ENCODE peak calls at places on chromosomes 12 and 14, in eight cellular contexts. F is A549, H is sigmoid colon, D is transverse colon, R is suprapubic skin, C is H1, E is upper lobe of left lung, S is tibial nerve. Z is an unnamed sample.
A peak's percentile ranks its signal among the peaks of the same experiment; 100 is the strongest.

GRCh38 chr14:54192610-54193009 is 204.2 kb upstream of the CDKN3 start:
- DNase-seq in C (no peak), D (no peak), E (no peak), F (no peak), H (no peak), R (no peak), S (no peak), Z (no peak)

GRCh38 chr12:639566-639965 is 23.7 kb downstream of the NINJ2 start:
- DNase-seq in H (no peak), E (no peak), F (no peak), C (no peak), S (no peak), R (no peak), D (no peak), Z (no peak)

GRCh38 chr12:103495783-103496456 is at the start of gene C12orf42:
- DNase-seq in R (no peak), S (peak; percentile 30), C (no peak), E (peak; percentile 87), D (peak; percentile 21), H (no peak), F (peak; percentile 75), Z (no peak)

GRCh38 chr12:67705394-67706370 is 57.1 kb downstream of the DYRK2 start:
- DNase-seq in R (no peak), E (no peak), S (no peak), D (no peak), C (no peak), H (no peak), F (peak; percentile 62), Z (no peak)

GRCh38 chr14:68343534-68344093 is 449.3 kb downstream of the ZFP36L1 start:
- DNase-seq in F (no peak), C (no peak), E (no peak), S (no peak), D (no peak), R (no peak), H (no peak), Z (no peak)

GRCh38 chr14:55780156-55780946 is 200.3 kb downstream of the KTN1 start:
- DNase-seq in F (peak; percentile 35), S (peak; percentile 79), C (no peak), D (no peak), E (no peak), R (no peak), H (no peak), Z (no peak)

GRCh38 chr12:115155665-115156645 is 472.0 kb upstream of the TBX3 start:
- DNase-seq in D (no peak), F (peak; percentile 50), R (no peak), E (no peak), C (no peak), S (no peak), H (no peak), Z (no peak)

GRCh38 chr12:52395761-52396434 is 10.2 kb downstream of the KRT82 start:
- DNase-seq in C (peak; percentile 81), S (peak; percentile 53), H (peak; percentile 79), E (peak; percentile 40), R (no peak), D (peak; percentile 28), F (peak; percentile 55), Z (peak; percentile 33)

GRCh38 chr12:42099433-42099832 is 45.2 kb downstream of the GXYLT1 start:
- DNase-seq in F (no peak), S (no peak), C (no peak), H (no peak), E (no peak), D (no peak), R (no peak), Z (no peak)

GRCh38 chr12:80849367-80849766 is 88.4 kb downstream of the LIN7A start:
- DNase-seq in F (no peak), C (no peak), S (no peak), R (no peak), H (no peak), E (no peak), D (no peak), Z (no peak)

GRCh38 chr12:15899282-15899870 is 11.8 kb upstream of the DERA start:
- DNase-seq in S (no peak), H (no peak), D (no peak), E (no peak), R (no peak), C (no peak), F (peak; percentile 35), Z (no peak)

GRCh38 chr12:52126605-52127578 is 47.4 kb downstream of the SMIM41 start:
- DNase-seq in H (no peak), E (no peak), C (no peak), F (no peak), S (no peak), R (peak; percentile 67), D (no peak), Z (peak; percentile 57)

GRCh38 chr12:124264879-124265278 is 30.0 kb upstream of the RFLNA start:
- DNase-seq in E (no peak), R (no peak), F (no peak), C (no peak), H (no peak), S (no peak), D (no peak), Z (no peak)

GRCh38 chr12:67697981-67698380 is 49.4 kb downstream of the DYRK2 start:
- DNase-seq in R (no peak), C (no peak), E (no peak), S (no peak), F (no peak), H (no peak), D (no peak), Z (no peak)

GRCh38 chr12:71938728-71939385 is at the start of gene TPH2:
- DNase-seq in E (peak; percentile 38), S (no peak), H (no peak), C (peak; percentile 74), D (peak; percentile 9), F (peak; percentile 61), R (no peak), Z (peak; percentile 19)

GRCh38 chr12:112096667-112097066 is 11.9 kb downstream of the NAA25 start:
- DNase-seq in E (no peak), S (no peak), C (no peak), H (no peak), R (no peak), F (peak; percentile 77), D (no peak), Z (no peak)

GRCh38 chr14:56087824-56088571 is 30.2 kb upstream of the PELI2 start:
- DNase-seq in R (no peak), D (no peak), S (no peak), E (no peak), C (no peak), F (no peak), H (peak; percentile 74), Z (no peak)

GRCh38 chr12:121438905-121439304 is 39.0 kb downstream of the RNF34 start:
- DNase-seq in R (no peak), H (peak; percentile 26), S (no peak), D (no peak), E (peak; percentile 17), F (no peak), C (no peak), Z (no peak)

GRCh38 chr12:21334771-21335325 is at the start of gene SLCO1A2:
- DNase-seq in C (no peak), R (no peak), H (no peak), S (no peak), D (no peak), F (no peak), E (no peak), Z (no peak)

GRCh38 chr12:64558754-64559153 is 51.5 kb upstream of the RASSF3 start:
- DNase-seq in R (no peak), E (no peak), H (peak; percentile 40), F (no peak), D (no peak), C (no peak), S (no peak), Z (no peak)

GRCh38 chr12:45431153-45431552 is 215.3 kb downstream of the ANO6 start:
- DNase-seq in R (no peak), F (no peak), S (no peak), E (no peak), C (no peak), H (no peak), D (no peak), Z (no peak)
- TF ChIP-seq EP300 in R (no peak), F (no peak), S (no peak), E (no peak), C (no peak), H (no peak), D (no peak), Z (no peak)

GRCh38 chr12:26121323-26121740 is 3.5 kb downstream of the BHLHE41 start:
- DNase-seq in S (no peak), R (no peak), H (no peak), E (no peak), D (no peak), C (no peak), F (no peak), Z (no peak)
- TF ChIP-seq POLR2A in S (no peak), R (no peak), H (no peak), E (no peak), D (no peak), C (no peak), F (no peak), Z (no peak)

DNA sequence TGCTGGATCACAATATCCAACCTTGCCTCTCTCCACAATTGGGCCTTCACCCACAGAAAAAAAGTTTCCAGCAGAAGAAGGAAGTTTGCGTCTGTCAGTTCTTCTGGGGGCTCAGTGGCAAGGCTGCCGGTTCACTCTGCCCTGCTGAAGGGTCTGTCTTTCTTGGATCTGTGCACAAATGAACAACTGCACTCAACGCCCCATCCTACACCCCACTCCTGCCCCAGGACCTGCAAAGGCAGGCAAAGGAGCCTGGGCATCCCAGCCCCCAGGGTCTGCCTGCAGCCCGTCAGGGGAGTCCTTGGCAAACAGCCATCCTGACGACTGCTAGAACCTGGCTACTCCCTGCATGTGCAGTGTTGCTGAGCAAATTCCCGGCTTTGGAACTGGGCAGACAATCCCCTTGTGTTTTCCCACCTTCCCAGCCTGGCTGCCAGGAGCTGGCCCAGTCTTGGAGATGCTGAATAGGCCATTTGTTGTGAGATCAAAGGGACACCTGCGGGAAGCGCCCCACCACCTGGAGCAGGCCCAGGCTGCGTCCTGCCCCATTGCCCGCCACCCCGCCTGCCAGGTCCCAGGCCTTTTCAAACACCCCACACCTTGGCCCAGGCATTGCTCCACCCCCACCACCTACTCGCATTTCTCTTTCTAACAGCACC is 311.9 kb downstream of the BCL11B start:
- DNase-seq in R (no peak), S (no peak), D (no peak), E (peak; percentile 59), H (peak; percentile 47), C (no peak), F (no peak), Z (no peak)
- H3K9me3 ChIP-seq in R (no peaks in the 10 kb centered on the region), S (no peaks in the 10 kb centered on the region), D (no peaks in the 10 kb centered on the region), E (no peaks in the 10 kb centered on the region), H (no peaks in the 10 kb centered on the region), C (no peaks in the 10 kb centered on the region), F (no peaks in the 10 kb centered on the region), Z (no peaks in the 10 kb centered on the region)

GRCh38 chr12:47557401-47557800 is 148.4 kb downstream of the RPAP3 start:
- DNase-seq in S (no peak), H (peak; percentile 79), F (no peak), C (no peak), R (no peak), D (no peak), E (no peak), Z (no peak)

GRCh38 chr12:47561746-47562145 is 144.1 kb downstream of the RPAP3 start:
- DNase-seq in E (no peak), D (no peak), R (no peak), C (no peak), F (no peak), H (no peak), S (no peak), Z (no peak)

GRCh38 chr12:47560408-47560807 is 145.4 kb downstream of the RPAP3 start:
- DNase-seq in R (no peak), D (no peak), H (no peak), C (no peak), E (no peak), F (no peak), S (no peak), Z (no peak)

GRCh38 chr12:47558625-47559345 is 147.0 kb downstream of the RPAP3 start:
- DNase-seq in E (no peak), C (no peak), R (no peak), H (no peak), S (no peak), D (no peak), F (no peak), Z (no peak)

GRCh38 chr12:47562201-47562600 is 143.6 kb downstream of the RPAP3 start:
- DNase-seq in E (no peak), S (no peak), F (no peak), D (no peak), C (no peak), H (no peak), R (no peak), Z (no peak)
- TF ChIP-seq EP300 in E (no peak), S (no peak), F (no peak), D (no peak), C (no peak), H (no peak), R (no peak), Z (no peak)